ENCODE peak calls at places on chromosomes 4 and X, in nine cellular contexts. O is breast epithelium; L is RWPE1; H is stomach; M is lung; I is astrocyte; T is suprapubic skin; N is CD4-positive, alpha-beta T cell; V is body of pancreas. K is an unnamed sample.

GRCh38 chrX:54640721-54641120 is 110.7 kb downstream of the GNL3L start:
- DNase-seq in M (no peak), N (no peak), O (peak; percentile 41), L (no peak), H (no peak), V (no peak), I (no peak), T (no peak), K (no peak)

GRCh38 chr4:110364911-110365520 is 110.9 kb upstream of the ENPEP start:
- DNase-seq in L (no peak), N (no peak), H (no peak), O (no peak), I (peak; percentile 38), V (no peak), M (no peak), T (no peak), K (no peak)

GRCh38 chr4:187618701-187619278 is 376.8 kb upstream of the ZFP42 start:
- DNase-seq in O (no peak), I (peak; percentile 53), T (no peak), L (peak; percentile 5), V (no peak), M (no peak), N (no peak), H (no peak), K (no peak)

GRCh38 chr4:42750091-42750490 is 93.2 kb upstream of the ATP8A1 start:
- DNase-seq in T (no peak), I (no peak), L (no peak), V (peak; percentile 17), M (no peak), N (no peak), H (no peak), O (no peak), K (no peak)

GRCh38 chrX:31459361-31459760 is 387.5 kb upstream of the FTHL17 start:
- DNase-seq in V (no peak), N (no peak), M (no peak), L (no peak), I (peak; percentile 40), O (no peak), T (no peak), H (no peak), K (no peak)

GRCh38 chrX:47587091-47587891 is 5.1 kb downstream of the TIMP1 start:
- DNase-seq in H (no peak), V (no peak), M (no peak), O (no peak), N (no peak), I (no peak), T (no peak), L (no peak), K (no peak)

GRCh38 chrX:136691028-136691809 is 43.3 kb downstream of the CD40LG start:
- DNase-seq in N (no peak), T (no peak), L (peak; percentile 8), I (peak; percentile 45), H (no peak), O (no peak), M (no peak), V (no peak), K (no peak)

GRCh38 chrX:15973941-15974340 is 119.3 kb upstream of the AP1S2 start:
- DNase-seq in T (no peak), M (no peak), I (no peak), L (no peak), O (no peak), V (peak; percentile 9), H (no peak), N (no peak), K (no peak)

GRCh38 chr4:185017964-185018772 is at the start of gene HELT:
- DNase-seq in L (no peak), I (no peak), O (no peak), T (no peak), H (no peak), V (no peak), M (no peak), N (no peak), K (no peak)

GRCh38 chrX:49993661-49994060 is 71.3 kb downstream of the CLCN5 start:
- DNase-seq in I (no peak), L (no peak), N (no peak), V (no peak), M (no peak), T (no peak), H (no peak), O (no peak), K (no peak)

GRCh38 chr4:132770776-132771175 is 378.3 kb upstream of the PCDH10 start:
- DNase-seq in H (no peak), I (no peak), V (no peak), M (no peak), N (no peak), L (no peak), T (no peak), O (no peak), K (no peak)

GRCh38 chr4:624705-625590 is at the start of gene PDE6B:
- DNase-seq in N (no peak), M (no peak), O (no peak), I (no peak), L (no peak), H (no peak), V (no peak), T (peak; percentile 35), K (peak; percentile 34)
- TF ChIP-seq CTCF in N (no peak), M (no peak), O (no peak), I (no peak), L (no peak), H (no peak), V (no peak), T (no peak), K (no peak)

DNA sequence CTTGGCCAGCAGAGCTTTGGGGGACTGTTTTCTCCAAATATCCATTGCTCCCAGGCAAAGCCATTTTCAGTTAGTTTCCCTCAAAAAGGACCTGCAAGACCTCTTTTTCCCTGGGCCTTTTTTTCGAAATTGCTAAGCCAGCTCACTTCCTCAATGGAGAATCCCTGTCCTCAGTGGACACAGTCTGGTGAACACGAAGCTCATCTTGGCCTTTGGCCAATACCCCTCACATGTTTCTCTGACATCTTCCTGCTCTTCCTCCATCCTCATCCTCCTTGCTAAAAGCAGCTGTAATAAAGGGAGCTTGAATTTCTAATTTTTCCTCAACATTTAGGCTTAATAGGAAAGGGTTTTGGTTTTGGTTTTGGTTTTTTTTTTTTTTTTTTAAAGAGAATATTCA is 17.6 kb upstream of the PRPS1 start:
- DNase-seq in N (no peak), L (no peak), H (no peak), V (no peak), O (no peak), T (no peak), M (no peak), I (no peak), K (no peak)
- TF ChIP-seq CTCF in N (no peak), L (no peak), H (no peak), V (no peak), O (no peak), T (no peak), M (no peak), I (no peak), K (no peak)

GRCh38 chr4:139666735-139667266 is 1.2 kb downstream of the MGST2 start:
- DNase-seq in I (peak; percentile 57), M (peak; percentile 43), T (no peak), N (no peak), L (peak; percentile 50), H (peak; percentile 74), O (peak; percentile 55), V (peak; percentile 63), K (no peak)

GRCh38 chr4:139665079-139665689 is 435 bp upstream of the MGST2 start:
- DNase-seq in L (no peak), M (no peak), H (no peak), N (no peak), I (no peak), T (no peak), V (no peak), O (no peak), K (no peak)

GRCh38 chr4:139668036-139668435 is 2.4 kb downstream of the MGST2 start:
- DNase-seq in H (no peak), I (no peak), O (no peak), T (no peak), N (no peak), V (no peak), M (no peak), L (no peak), K (no peak)

GRCh38 chr4:139664442-139664841 is 1.2 kb upstream of the MGST2 start:
- DNase-seq in M (no peak), N (no peak), T (no peak), O (no peak), H (no peak), I (no peak), L (no peak), V (no peak), K (no peak)

DNA sequence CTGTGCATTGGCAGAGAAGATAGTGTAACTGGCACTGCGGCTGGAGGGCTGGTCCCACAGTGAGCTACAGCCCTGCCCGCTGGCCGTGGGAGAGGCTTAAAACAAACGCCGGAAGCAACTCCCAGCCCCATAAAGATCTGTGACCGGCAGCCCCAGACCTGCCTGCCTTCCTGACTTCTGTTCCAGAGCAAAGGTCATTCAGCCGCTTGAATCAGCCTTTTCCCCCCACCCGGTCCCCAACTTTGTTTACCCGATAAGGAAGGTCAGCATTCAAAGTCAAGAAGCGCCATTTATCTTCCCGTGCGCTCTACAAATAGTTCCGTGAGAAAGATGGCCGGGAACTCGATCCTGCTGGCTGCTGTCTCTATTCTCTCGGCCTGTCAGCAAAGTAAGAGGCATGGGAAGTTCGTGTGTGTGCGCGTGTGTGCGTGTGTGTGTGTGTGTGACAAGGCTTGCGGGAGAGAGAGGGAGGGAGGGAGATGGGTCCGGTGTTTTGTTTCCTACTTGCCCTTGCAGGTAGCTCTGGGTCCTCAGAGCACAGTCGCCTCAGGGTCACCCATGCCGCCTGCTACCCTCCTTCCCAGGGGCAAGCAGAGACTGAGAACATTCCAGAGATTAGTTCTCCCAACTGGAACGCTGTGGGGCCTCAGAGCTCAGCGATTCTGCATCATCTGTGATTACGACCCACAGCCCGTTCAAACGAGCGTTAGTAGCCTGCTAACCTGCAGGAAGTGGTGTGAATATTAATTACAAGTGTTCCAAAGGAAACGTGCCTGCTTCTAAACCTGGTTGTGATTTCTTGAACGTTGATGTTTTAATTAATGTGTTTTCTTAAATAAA is at the start of gene MGST2:
- DNase-seq in N (peak; percentile 8), O (peak; percentile 35), V (peak; percentile 77), M (peak; percentile 73), H (peak; percentile 86), L (peak; percentile 57), T (peak; percentile 84), I (peak; percentile 80), K (no peak)
- TF ChIP-seq CTCF in N (no peak), O (no peak), V (no peak), M (no peak), H (no peak), L (no peak), T (no peak), I (no peak), K (no peak)

DNA sequence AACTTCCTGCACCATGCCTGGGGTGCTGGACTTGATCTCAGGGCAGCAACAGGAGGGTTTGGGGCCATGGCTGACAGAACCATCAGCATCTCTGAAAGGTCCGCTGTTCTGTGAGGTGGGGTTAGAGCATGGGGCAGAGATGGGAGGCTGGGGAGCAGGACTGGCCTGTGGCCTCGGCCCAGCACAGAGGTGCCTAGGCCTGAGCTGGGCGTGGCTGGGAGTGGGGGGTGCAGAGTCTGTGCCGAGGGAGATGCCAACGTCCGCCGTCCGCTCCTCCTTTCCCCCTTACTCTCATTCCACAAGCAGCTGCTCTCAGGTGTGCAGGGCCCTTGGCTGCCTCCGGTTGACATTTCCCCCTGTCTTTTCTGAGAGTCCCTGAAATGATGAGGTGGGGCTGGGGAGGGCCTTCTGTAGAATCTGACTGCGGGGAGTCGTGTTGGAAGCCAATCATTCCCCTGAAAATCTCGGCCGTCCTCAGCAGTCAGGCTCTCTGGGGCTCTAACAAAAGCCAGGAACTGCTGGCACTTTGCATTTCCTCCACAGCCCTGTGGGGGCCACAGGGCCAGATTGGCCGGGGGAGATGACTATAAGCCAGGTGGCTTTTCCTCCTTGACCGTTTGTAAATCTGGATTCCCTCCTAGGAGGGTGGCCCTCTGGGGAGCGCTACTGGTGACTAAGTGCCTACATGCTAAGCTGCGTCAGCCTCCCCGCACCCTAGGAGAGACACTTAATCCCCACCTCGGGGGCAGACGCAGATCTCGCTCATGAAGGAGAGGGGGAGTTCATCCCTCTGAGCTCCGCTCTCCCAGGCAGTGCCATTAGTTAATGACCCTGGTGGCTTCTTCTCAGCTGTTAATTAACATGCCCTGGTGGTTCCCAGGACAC is 41.2 kb downstream of the EVC start:
- DNase-seq in M (no peak), V (no peak), N (no peak), I (peak; percentile 63), O (no peak), H (no peak), T (no peak), L (no peak), K (no peak)
- TF ChIP-seq CTCF in M (no peak), V (no peak), N (no peak), I (peak; percentile 4), O (no peak), H (no peak), T (no peak), L (no peak), K (no peak)

K was measured in CD14-positive monocyte.